ENCODE peak calls at places on chromosomes 11 and 22, in five cellular contexts. U is left ventricle myocardium inferior, S is bronchial epithelial cell, L is fibroblast of villous mesenchyme, B is upper lobe of right lung. G is an unnamed sample.

GRCh38 chr11:109051200-109051599 is 370.8 kb upstream of the C11orf87 start:
- DNase-seq in U (no peak), S (no peak), L (no peak), B (no peak), G (no peak)

GRCh38 chr11:11620966-11621880 is 582 bp downstream of the GALNT18 start:
- DNase-seq in U (peak), S (peak), L (peak), B (peak), G (no peak)

GRCh38 chr22:31248965-31249940 is 37.2 kb downstream of the LIMK2 start:
- DNase-seq in L (peak), U (no peak), B (no peak), S (peak), G (no peak)

GRCh38 chr22:44383652-44384562 is 71.2 kb upstream of the SHISAL1 start:
- DNase-seq in L (no peak), S (no peak), U (no peak), B (peak), G (no peak)

GRCh38 chr11:16117989-16118810 is 238.1 kb downstream of the SOX6 start:
- DNase-seq in B (no peak), S (no peak), U (no peak), L (no peak), G (no peak)

GRCh38 chr11:57403176-57404147 is 13.0 kb upstream of the PRG2 start:
- DNase-seq in S (no peak), U (no peak), B (no peak), L (no peak), G (no peak)

GRCh38 chr11:73403541-73403940 is 27.3 kb downstream of the RELT start:
- DNase-seq in S (no peak), L (no peak), B (no peak), U (no peak), G (no peak)

GRCh38 chr11:120303004-120303637 is 22.0 kb upstream of the TLCD5 start:
- DNase-seq in B (no peak), L (peak), U (peak), S (peak), G (no peak)

GRCh38 chr22:23767673-23768548 is at the start of gene CHCHD10:
- DNase-seq in S (peak), B (peak), L (peak), U (peak), G (no peak)

GRCh38 chr11:46625406-46625805 is 8.1 kb downstream of the ATG13 start:
- DNase-seq in L (no peak), S (no peak), U (no peak), B (no peak), G (no peak)

GRCh38 chr11:118060879-118061278 is 16.0 kb upstream of the TMPRSS4 start:
- DNase-seq in L (no peak), B (peak), S (no peak), U (peak), G (no peak)

GRCh38 chr11:12285106-12285505 is 92.3 kb upstream of the PARVA start:
- DNase-seq in B (no peak), U (no peak), L (peak), S (peak), G (peak)

GRCh38 chr11:120333801-120334200 is 2.4 kb upstream of the ARHGEF12 start:
- DNase-seq in B (no peak), S (no peak), L (no peak), U (no peak), G (no peak)

GRCh38 chr22:49238181-49239141 is 589.2 kb downstream of the BRD1 start:
- DNase-seq in L (no peak), S (no peak), B (no peak), U (no peak), G (no peak)

GRCh38 chr11:105861225-105861624 is 160.8 kb downstream of the MSANTD4 start:
- DNase-seq in U (no peak), L (no peak), B (no peak), S (peak), G (no peak)

GRCh38 chr11:9302448-9302847 is 11.9 kb downstream of the TMEM41B start:
- DNase-seq in S (no peak), L (peak), B (no peak), U (no peak), G (no peak)

GRCh38 chr22:50086526-50086925 is 1.3 kb upstream of the MLC1 start:
- DNase-seq in S (no peak), B (no peak), L (peak), U (no peak), G (no peak)

GRCh38 chr22:49202226-49202625 is 625.4 kb downstream of the BRD1 start:
- DNase-seq in U (no peak), L (no peak), S (no peak), B (peak), G (no peak)

GRCh38 chr11:34516247-34517040 is 2.9 kb upstream of the ELF5 start:
- DNase-seq in S (no peak), L (no peak), B (no peak), U (no peak), G (no peak)

GRCh38 chr11:62245271-62245753 is 3.3 kb downstream of the SCGB1D2 start:
- DNase-seq in L (peak), S (peak), B (no peak), U (no peak), G (no peak)
- TF ChIP-seq CTCF in L (peak), S (no peak), B (no peak), U (no peak), G (peak)

DNA sequence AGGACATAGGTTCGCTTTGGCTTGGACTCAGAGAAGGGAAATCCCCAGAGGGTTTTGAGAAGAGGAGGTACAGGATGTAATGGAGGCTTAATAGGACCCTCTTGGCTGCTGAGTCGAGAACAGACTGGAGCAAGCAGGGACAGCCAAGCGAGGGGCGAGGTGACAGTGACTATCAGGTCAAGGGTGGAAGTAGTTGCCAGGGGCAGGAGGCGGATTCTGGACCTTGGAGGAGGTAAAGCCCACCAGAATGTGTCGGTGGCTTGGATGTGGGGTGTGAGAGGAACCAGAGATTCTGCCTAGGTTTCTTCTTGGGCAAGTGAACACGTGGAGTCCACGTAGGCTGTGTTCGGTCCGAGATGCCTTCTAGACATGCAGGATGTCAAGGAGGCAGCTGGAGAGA is 4.4 kb downstream of the TRMT112 start:
- DNase-seq in S (no peak), U (no peak), B (no peak), L (no peak), G (no peak)
- H3K4me3 ChIP-seq in S (no peak), U (no peak), B (no peak), L (no peak), G (no peak)

GRCh38 chr11:100978942-100979341 is 150.7 kb downstream of the PGR start:
- DNase-seq in L (no peak), B (no peak), U (no peak), S (no peak), G (no peak)

GRCh38 chr11:100981196-100981824 is 148.3 kb downstream of the PGR start:
- DNase-seq in S (peak), L (no peak), B (no peak), U (no peak), G (no peak)

GRCh38 chr11:100980156-100980555 is 149.5 kb downstream of the PGR start:
- DNase-seq in B (no peak), L (peak), U (no peak), S (peak), G (no peak)

DNA sequence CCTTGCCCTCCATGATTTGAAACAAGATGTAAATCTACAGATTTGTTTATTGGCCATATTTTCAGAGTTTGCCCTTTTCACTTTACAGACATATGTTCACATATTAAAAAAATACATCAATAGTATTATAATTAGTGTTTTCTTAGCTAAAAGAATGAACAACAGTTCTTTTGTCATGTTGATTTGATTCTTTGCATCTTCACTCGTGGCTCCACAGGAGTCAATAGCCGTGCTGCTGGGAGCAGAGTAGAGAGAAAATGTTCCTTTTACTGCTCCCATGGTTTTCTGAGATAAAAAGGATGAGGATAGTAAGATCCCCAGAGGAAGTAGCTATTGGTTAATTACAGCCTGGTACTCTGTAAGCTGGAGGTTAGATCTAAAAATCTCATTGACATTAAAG is 151.2 kb downstream of the PGR start:
- DNase-seq in U (no peak), B (no peak), S (no peak), L (no peak), G (no peak)
- TF ChIP-seq CTCF in U (no peak), B (no peak), S (no peak), L (no peak), G (no peak)

DNA sequence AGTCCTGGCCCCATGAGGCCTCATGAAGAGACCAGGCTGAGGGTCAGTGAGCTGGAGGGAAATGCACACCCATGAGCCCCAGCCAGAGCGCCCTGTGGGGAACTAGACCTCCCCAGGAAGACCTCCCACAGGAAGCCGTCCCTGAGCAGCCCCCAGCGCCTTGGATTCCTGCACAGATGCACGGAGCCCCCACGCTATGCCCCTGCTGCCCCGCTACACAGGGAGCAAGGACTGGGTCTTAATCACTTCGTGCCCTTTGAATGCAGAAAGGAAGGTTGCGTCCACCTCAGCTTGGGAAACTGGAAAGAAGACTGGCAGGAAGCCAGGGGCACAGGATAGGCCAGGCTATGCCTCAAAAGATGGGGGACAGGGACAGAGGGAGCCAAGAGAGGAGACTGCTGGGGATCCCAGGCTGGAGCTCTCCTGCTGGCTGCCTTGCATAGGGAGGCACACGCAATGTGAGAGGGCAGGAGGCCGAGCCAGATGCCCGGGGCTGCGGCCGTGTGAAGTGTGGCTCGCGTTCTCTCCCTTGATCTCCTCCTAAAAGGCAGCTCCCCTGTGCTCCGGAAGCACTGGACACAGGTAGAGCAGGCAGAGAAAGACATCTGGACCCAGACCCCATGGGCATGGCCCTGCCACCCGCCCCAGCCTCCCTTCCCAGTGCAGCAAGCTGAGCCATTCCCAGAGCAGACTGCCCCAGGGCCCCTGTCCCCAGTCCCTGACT is 32.8 kb downstream of the MACROD1 start:
- DNase-seq in B (no peak), U (no peak), S (no peak), L (no peak), G (no peak)
- H3K4me3 ChIP-seq in B (no peak), U (no peak), S (no peak), L (no peak), G (no peak)